ENCODE peak calls at places on chromosome 20, in eight cellular contexts. One of them, this sample, is unnamed.

GRCh38 chr20:54132612-54133433 is 41.0 kb downstream of the CYP24A1 start:
- DNase-seq in stomach: no peak
- DNase-seq in sigmoid colon: peak; percentile 72
- DNase-seq in HCT116: peak; percentile 92
- DNase-seq in thyroid gland: peak; percentile 16
- DNase-seq in H1: no peak
- DNase-seq in pancreas: no peak
- DNase-seq in GM23338: peak; percentile 76
- DNase-seq in this sample: no peak

GRCh38 chr20:56974499-56975250 is 291.8 kb downstream of the BMP7 start:
- DNase-seq in stomach: peak; percentile 31
- DNase-seq in sigmoid colon: no peak
- DNase-seq in HCT116: peak; percentile 47
- DNase-seq in thyroid gland: peak; percentile 47
- DNase-seq in H1: peak; percentile 84
- DNase-seq in pancreas: peak; percentile 63
- DNase-seq in GM23338: peak; percentile 90
- DNase-seq in this sample: no peak

GRCh38 chr20:23161968-23162696 is 76.0 kb upstream of the CD93 start:
- DNase-seq in stomach: peak; percentile 94
- DNase-seq in sigmoid colon: peak; percentile 90
- DNase-seq in HCT116: no peak
- DNase-seq in thyroid gland: peak; percentile 95
- DNase-seq in H1: peak; percentile 16
- DNase-seq in pancreas: peak; percentile 43
- DNase-seq in GM23338: no peak
- DNase-seq in this sample: peak; percentile 72

GRCh38 chr20:25213566-25214415 is 18.3 kb downstream of the ENTPD6 start:
- DNase-seq in stomach: peak; percentile 18
- DNase-seq in sigmoid colon: no peak
- DNase-seq in HCT116: no peak
- DNase-seq in thyroid gland: no peak
- DNase-seq in H1: no peak
- DNase-seq in pancreas: no peak
- DNase-seq in GM23338: no peak
- DNase-seq in this sample: no peak

GRCh38 chr20:61523145-61523544 is 271.1 kb downstream of the CDH4 start:
- DNase-seq in stomach: no peak
- DNase-seq in sigmoid colon: no peak
- DNase-seq in HCT116: no peak
- DNase-seq in thyroid gland: no peak
- DNase-seq in H1: no peak
- DNase-seq in pancreas: no peak
- DNase-seq in GM23338: no peak
- DNase-seq in this sample: no peak

GRCh38 chr20:44138859-44139258 is 48.1 kb downstream of the JPH2 start:
- DNase-seq in stomach: no peak
- DNase-seq in sigmoid colon: peak; percentile 64
- DNase-seq in HCT116: no peak
- DNase-seq in thyroid gland: no peak
- DNase-seq in H1: no peak
- DNase-seq in pancreas: no peak
- DNase-seq in GM23338: no peak
- DNase-seq in this sample: peak; percentile 54

GRCh38 chr20:48921883-48922867 is 664 bp downstream of the ARFGEF2 start:
- DNase-seq in stomach: peak; percentile 64
- DNase-seq in sigmoid colon: no peak
- DNase-seq in HCT116: no peak
- DNase-seq in thyroid gland: peak; percentile 64
- DNase-seq in H1: no peak
- DNase-seq in pancreas: peak; percentile 72
- DNase-seq in GM23338: peak; percentile 74
- DNase-seq in this sample: peak; percentile 62

GRCh38 chr20:57666106-57666833 is 43.5 kb downstream of the PMEPA1 start:
- DNase-seq in stomach: no peak
- DNase-seq in sigmoid colon: no peak
- DNase-seq in HCT116: no peak
- DNase-seq in thyroid gland: no peak
- DNase-seq in H1: no peak
- DNase-seq in pancreas: no peak
- DNase-seq in GM23338: no peak
- DNase-seq in this sample: no peak

GRCh38 chr20:15487682-15488081 is 1085.6 kb downstream of the KIF16B start:
- DNase-seq in stomach: no peak
- DNase-seq in sigmoid colon: no peak
- DNase-seq in HCT116: no peak
- DNase-seq in thyroid gland: no peak
- DNase-seq in H1: no peak
- DNase-seq in pancreas: no peak
- DNase-seq in GM23338: no peak
- DNase-seq in this sample: no peak

GRCh38 chr20:53081916-53082863 is 110.0 kb downstream of the TSHZ2 start:
- DNase-seq in stomach: no peak
- DNase-seq in sigmoid colon: no peak
- DNase-seq in HCT116: no peak
- DNase-seq in thyroid gland: no peak
- DNase-seq in H1: no peak
- DNase-seq in pancreas: no peak
- DNase-seq in GM23338: no peak
- DNase-seq in this sample: no peak

GRCh38 chr20:20207291-20207690 is 155.0 kb downstream of the CFAP61 start:
- DNase-seq in stomach: no peak
- DNase-seq in sigmoid colon: no peak
- DNase-seq in HCT116: no peak
- DNase-seq in thyroid gland: no peak
- DNase-seq in H1: no peak
- DNase-seq in pancreas: no peak
- DNase-seq in GM23338: peak; percentile 49
- DNase-seq in this sample: no peak

GRCh38 chr20:57656821-57657536 is 36.8 kb upstream of the ZBP1 start:
- DNase-seq in stomach: peak; percentile 19
- DNase-seq in sigmoid colon: peak; percentile 60
- DNase-seq in HCT116: no peak
- DNase-seq in thyroid gland: no peak
- DNase-seq in H1: no peak
- DNase-seq in pancreas: peak; percentile 6
- DNase-seq in GM23338: no peak
- DNase-seq in this sample: peak; percentile 3

GRCh38 chr20:18743665-18744440 is 69.7 kb upstream of the SCP2D1 start:
- DNase-seq in stomach: no peak
- DNase-seq in sigmoid colon: no peak
- DNase-seq in HCT116: no peak
- DNase-seq in thyroid gland: no peak
- DNase-seq in H1: no peak
- DNase-seq in pancreas: no peak
- DNase-seq in GM23338: no peak
- DNase-seq in this sample: no peak

GRCh38 chr20:4332466-4332865 is 317.1 kb upstream of the RNF24 start:
- DNase-seq in stomach: no peak
- DNase-seq in sigmoid colon: no peak
- DNase-seq in HCT116: no peak
- DNase-seq in thyroid gland: no peak
- DNase-seq in H1: no peak
- DNase-seq in pancreas: no peak
- DNase-seq in GM23338: no peak
- DNase-seq in this sample: no peak

DNA sequence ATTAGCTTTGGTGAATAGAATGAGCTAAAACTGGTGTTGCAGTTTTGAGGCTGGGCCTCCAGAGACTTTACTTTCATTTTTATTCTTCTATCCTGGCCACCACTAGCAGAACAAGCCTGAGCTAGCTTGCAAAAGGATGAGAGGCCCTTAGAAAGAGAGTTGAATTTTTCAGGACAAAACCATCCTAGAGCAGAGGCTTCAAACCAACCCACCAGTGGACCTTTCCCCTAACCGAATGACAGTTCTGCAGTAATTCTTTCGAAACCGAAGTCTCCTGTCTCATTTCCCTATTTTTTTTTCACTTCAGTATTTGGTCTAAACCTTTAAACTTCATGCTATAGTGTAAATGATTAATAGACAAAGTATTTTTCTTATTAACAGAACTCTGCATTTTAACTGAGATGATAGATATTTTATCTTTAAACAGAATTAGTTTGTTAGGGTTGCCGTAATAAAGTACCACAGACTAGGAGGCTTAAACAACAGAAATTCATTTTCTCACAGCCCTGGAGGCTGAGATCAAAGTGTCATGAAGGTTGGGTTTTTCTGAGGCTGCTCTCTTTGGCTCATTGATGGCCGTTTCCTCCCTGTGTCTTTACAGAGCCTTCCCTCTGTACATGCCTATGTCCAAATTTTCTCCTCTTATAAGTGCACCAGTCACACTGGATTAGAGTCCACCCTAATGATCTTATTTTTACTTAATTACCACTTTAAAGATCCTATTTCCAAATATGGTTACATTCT is 80.6 kb upstream of the PAK5 start:
- DNase-seq in stomach: no peak
- DNase-seq in sigmoid colon: no peak
- DNase-seq in HCT116: no peak
- DNase-seq in thyroid gland: no peak
- DNase-seq in H1: no peak
- DNase-seq in pancreas: no peak
- DNase-seq in GM23338: no peak
- DNase-seq in this sample: no peak
- H3K36me3 ChIP-seq in stomach: no peaks in the 10 kb centered on the region
- H3K36me3 ChIP-seq in sigmoid colon: no peaks in the 10 kb centered on the region
- H3K36me3 ChIP-seq in HCT116: no peaks in the 10 kb centered on the region
- H3K36me3 ChIP-seq in thyroid gland: no peaks in the 10 kb centered on the region
- H3K36me3 ChIP-seq in H1: no peaks in the 10 kb centered on the region
- H3K36me3 ChIP-seq in pancreas: no peaks in the 10 kb centered on the region
- H3K36me3 ChIP-seq in GM23338: no peaks in the 10 kb centered on the region
- H3K36me3 ChIP-seq in this sample: no peaks in the 10 kb centered on the region

GRCh38 chr20:64044484-64045247 is 4.8 kb downstream of the SOX18 start:
- DNase-seq in stomach: no peak
- DNase-seq in sigmoid colon: no peak
- DNase-seq in HCT116: peak; percentile 29
- DNase-seq in thyroid gland: no peak
- DNase-seq in H1: no peak
- DNase-seq in pancreas: no peak
- DNase-seq in GM23338: no peak
- DNase-seq in this sample: peak; percentile 64

GRCh38 chr20:64041781-64042771 is 6.1 kb downstream of the C20orf204 start:
- DNase-seq in stomach: no peak
- DNase-seq in sigmoid colon: no peak
- DNase-seq in HCT116: no peak
- DNase-seq in thyroid gland: no peak
- DNase-seq in H1: no peak
- DNase-seq in pancreas: no peak
- DNase-seq in GM23338: peak; percentile 57
- DNase-seq in this sample: no peak

GRCh38 chr20:64045346-64046011 is 4.0 kb downstream of the SOX18 start:
- DNase-seq in stomach: no peak
- DNase-seq in sigmoid colon: no peak
- DNase-seq in HCT116: no peak
- DNase-seq in thyroid gland: no peak
- DNase-seq in H1: no peak
- DNase-seq in pancreas: no peak
- DNase-seq in GM23338: peak; percentile 27
- DNase-seq in this sample: peak; percentile 64

GRCh38 chr20:64041040-64041780 is 5.2 kb downstream of the C20orf204 start:
- DNase-seq in stomach: no peak
- DNase-seq in sigmoid colon: no peak
- DNase-seq in HCT116: no peak
- DNase-seq in thyroid gland: no peak
- DNase-seq in H1: no peak
- DNase-seq in pancreas: no peak
- DNase-seq in GM23338: peak; percentile 30
- DNase-seq in this sample: no peak

DNA sequence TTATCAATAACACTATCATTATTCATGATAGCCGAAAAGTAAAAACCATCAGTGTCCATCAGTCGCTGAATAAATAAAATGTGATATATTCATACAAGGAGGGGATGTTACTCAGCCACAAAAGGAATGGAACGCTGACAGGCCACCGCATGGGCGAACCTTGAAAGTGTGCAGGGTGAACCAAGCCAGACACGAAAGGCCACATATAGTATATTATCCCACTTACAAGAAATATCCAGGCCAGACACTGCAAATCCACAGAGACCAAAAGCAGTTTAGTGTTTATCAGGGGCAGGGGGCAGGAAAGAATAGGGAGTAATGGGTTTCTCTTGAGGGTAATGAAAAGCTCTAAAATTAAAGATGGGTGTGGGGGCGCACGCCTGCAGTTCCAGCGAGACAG is 5.7 kb downstream of the SOX18 start:
- DNase-seq in stomach: no peak
- DNase-seq in sigmoid colon: no peak
- DNase-seq in HCT116: no peak
- DNase-seq in thyroid gland: no peak
- DNase-seq in H1: no peak
- DNase-seq in pancreas: no peak
- DNase-seq in GM23338: no peak
- DNase-seq in this sample: no peak
- H3K4me1 ChIP-seq in stomach: peaks cover 44% of the 10 kb centered on the region
- H3K4me1 ChIP-seq in sigmoid colon: peaks cover 34% of the 10 kb centered on the region
- H3K4me1 ChIP-seq in HCT116: peaks cover 23% of the 10 kb centered on the region
- H3K4me1 ChIP-seq in thyroid gland: peaks cover 38% of the 10 kb centered on the region
- H3K4me1 ChIP-seq in H1: peaks cover 4% of the 10 kb centered on the region
- H3K4me1 ChIP-seq in pancreas: no peaks in the 10 kb centered on the region
- H3K4me1 ChIP-seq in GM23338: peaks cover 26% of the 10 kb centered on the region
- H3K4me1 ChIP-seq in this sample: peaks cover 48% of the 10 kb centered on the region

DNA sequence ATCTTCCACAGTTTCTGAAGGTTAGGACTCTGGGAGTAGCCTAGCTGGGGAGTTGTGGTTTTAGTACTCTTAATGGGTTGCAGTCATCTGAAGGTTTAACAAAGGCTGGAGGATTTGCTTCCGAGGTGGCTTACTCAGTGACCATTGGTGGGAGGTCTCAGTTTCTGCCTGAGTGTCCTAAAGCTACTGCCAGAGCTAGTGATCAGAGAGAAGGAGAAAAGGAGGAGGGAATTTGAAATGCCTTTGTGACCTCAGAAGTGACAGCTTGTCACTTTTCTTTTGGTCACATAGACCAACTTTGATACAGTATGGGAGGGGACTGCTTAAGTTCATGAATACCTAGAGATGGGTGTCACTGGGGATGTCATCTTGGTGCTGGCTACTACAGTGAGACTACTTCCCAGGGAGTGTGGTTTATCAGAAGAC is 41.3 kb downstream of the NCOA3 start:
- DNase-seq in stomach: no peak
- DNase-seq in sigmoid colon: no peak
- DNase-seq in HCT116: no peak
- DNase-seq in thyroid gland: no peak
- DNase-seq in H1: no peak
- DNase-seq in pancreas: no peak
- DNase-seq in GM23338: no peak
- DNase-seq in this sample: no peak
- H3K27ac ChIP-seq in stomach: no peak overlapping the region
- H3K27ac ChIP-seq in sigmoid colon: no peak overlapping the region
- H3K27ac ChIP-seq in HCT116: no peak overlapping the region
- H3K27ac ChIP-seq in thyroid gland: no peak overlapping the region
- H3K27ac ChIP-seq in H1: no peak overlapping the region
- H3K27ac ChIP-seq in pancreas: no peak overlapping the region
- H3K27ac ChIP-seq in GM23338: peak overlapping the region; percentile 33
- H3K27ac ChIP-seq in this sample: no peak overlapping the region

DNA sequence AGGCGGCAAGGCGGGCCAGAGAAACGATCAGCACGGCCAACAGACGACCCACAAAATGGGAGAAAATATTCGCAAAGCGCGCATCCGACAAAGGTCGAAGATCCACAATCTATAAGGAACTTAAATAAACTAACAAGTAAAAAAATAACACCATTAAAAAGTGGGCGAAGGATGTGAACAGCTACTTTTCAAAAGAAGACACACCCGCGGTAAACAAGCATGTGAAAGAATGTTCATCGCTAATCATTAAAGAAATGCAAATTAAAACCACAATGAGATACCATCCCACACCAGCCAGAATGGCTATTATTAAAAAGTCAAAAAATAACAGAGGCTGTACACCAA is 117.8 kb upstream of the SIRPA start:
- DNase-seq in stomach: no peak
- DNase-seq in sigmoid colon: no peak
- DNase-seq in HCT116: no peak
- DNase-seq in thyroid gland: no peak
- DNase-seq in H1: no peak
- DNase-seq in pancreas: no peak
- DNase-seq in GM23338: no peak
- DNase-seq in this sample: no peak
- H3K36me3 ChIP-seq in stomach: no peaks in the 10 kb centered on the region
- H3K36me3 ChIP-seq in sigmoid colon: no peaks in the 10 kb centered on the region
- H3K36me3 ChIP-seq in HCT116: no peaks in the 10 kb centered on the region
- H3K36me3 ChIP-seq in thyroid gland: no peaks in the 10 kb centered on the region
- H3K36me3 ChIP-seq in H1: no peaks in the 10 kb centered on the region
- H3K36me3 ChIP-seq in pancreas: no peaks in the 10 kb centered on the region
- H3K36me3 ChIP-seq in GM23338: no peaks in the 10 kb centered on the region
- H3K36me3 ChIP-seq in this sample: no peaks in the 10 kb centered on the region

This sample was measured in heart right ventricle.